ENCODE peak calls at places on chromosomes 2 and 18, in ten cellular contexts. I is lower leg skin, O is DND-41, G is H7, F is foreskin fibroblast, Q is colonic mucosa, D is BJ, A is transverse colon, X is Panc1, S is iPS DF 6.9. Y is an unnamed sample.

GRCh38 chr2:216287251-216287650 is 85.0 kb downstream of the MARCHF4 start:
- DNase-seq in I (no peak), O (no peak), G (no peak), F (no peak), Q (no peak), D (no peak), A (no peak), X (no peak), S (no peak), Y (no peak)

GRCh38 chr2:171523339-171523931 is 1.2 kb downstream of the CYBRD1 start:
- DNase-seq in I (peak), O (peak), G (peak), F (peak), Q (peak), D (no peak), A (peak), X (no peak), S (peak), Y (peak)

GRCh38 chr2:206084468-206084869 is 1.5 kb downstream of the INO80D start:
- DNase-seq in I (peak), O (peak), G (peak), F (peak), Q (peak), D (peak), A (peak), X (peak), S (no peak), Y (peak)

GRCh38 chr18:24214144-24214543 is 75.3 kb downstream of the CABYR start:
- DNase-seq in I (no peak), O (no peak), G (peak), F (no peak), Q (no peak), D (no peak), A (no peak), X (no peak), S (no peak), Y (no peak)

GRCh38 chr18:2070636-2071035 is 500.7 kb downstream of the METTL4 start:
- DNase-seq in I (no peak), O (no peak), G (no peak), F (no peak), Q (no peak), D (no peak), A (no peak), X (no peak), S (no peak), Y (no peak)

GRCh38 chr18:79690586-79691482 is 11.2 kb downstream of the CTDP1 start:
- DNase-seq in I (no peak), O (no peak), G (peak), F (no peak), Q (no peak), D (no peak), A (no peak), X (no peak), S (no peak), Y (no peak)

GRCh38 chr2:9807056-9807455 is 36.2 kb upstream of the TAF1B start:
- DNase-seq in I (no peak), O (no peak), G (peak), F (no peak), Q (no peak), D (no peak), A (no peak), X (no peak), S (no peak), Y (no peak)

GRCh38 chr2:27798948-27799645 is 27.6 kb downstream of the MRPL33 start:
- DNase-seq in I (peak), O (no peak), G (no peak), F (peak), Q (no peak), D (peak), A (peak), X (peak), S (peak), Y (peak)

GRCh38 chr2:230872968-230873669 is 8.4 kb downstream of the ITM2C start:
- DNase-seq in I (no peak), O (no peak), G (no peak), F (no peak), Q (no peak), D (no peak), A (peak), X (no peak), S (no peak), Y (no peak)

GRCh38 chr18:697771-698170 is 14.7 kb downstream of the ENOSF1 start:
- DNase-seq in I (no peak), O (no peak), G (no peak), F (no peak), Q (no peak), D (no peak), A (no peak), X (no peak), S (no peak), Y (no peak)

GRCh38 chr2:122263746-122264145 is 508.3 kb downstream of the TSN start:
- DNase-seq in I (no peak), O (no peak), G (no peak), F (no peak), Q (no peak), D (no peak), A (no peak), X (no peak), S (no peak), Y (no peak)

GRCh38 chr2:179336782-179337534 is 72.3 kb upstream of the SESTD1 start:
- DNase-seq in I (peak), O (no peak), G (peak), F (peak), Q (no peak), D (peak), A (no peak), X (no peak), S (no peak), Y (peak)

GRCh38 chr2:186303091-186303490 is 183.0 kb upstream of the ZC3H15 start:
- DNase-seq in I (no peak), O (no peak), G (no peak), F (no peak), Q (no peak), D (no peak), A (no peak), X (no peak), S (no peak), Y (no peak)

GRCh38 chr2:150971910-150972309 is 289.8 kb downstream of the RBM43 start:
- DNase-seq in I (no peak), O (no peak), G (no peak), F (no peak), Q (no peak), D (no peak), A (no peak), X (no peak), S (no peak), Y (no peak)

GRCh38 chr2:213885485-213885884 is 525.4 kb upstream of the VWC2L start:
- DNase-seq in I (no peak), O (no peak), G (no peak), F (no peak), Q (no peak), D (no peak), A (no peak), X (no peak), S (no peak), Y (no peak)

GRCh38 chr18:8749492-8749891 is 44.1 kb downstream of the MTCL1 start:
- DNase-seq in I (no peak), O (no peak), G (no peak), F (no peak), Q (peak), D (no peak), A (no peak), X (no peak), S (no peak), Y (no peak)

GRCh38 chr18:78973357-78974083 is 6.1 kb upstream of the SALL3 start:
- DNase-seq in I (no peak), O (no peak), G (peak), F (no peak), Q (no peak), D (no peak), A (no peak), X (no peak), S (no peak), Y (no peak)

GRCh38 chr2:37615808-37616673 is 55.4 kb downstream of the CDC42EP3 start:
- DNase-seq in I (no peak), O (peak), G (no peak), F (no peak), Q (peak), D (no peak), A (peak), X (no peak), S (no peak), Y (no peak)
- H3K4me3 ChIP-seq in I (no peak), O (no peak), G (no peak), F (no peak), Q (no peak), D (no peak), A (no peak), X (no peak), S (no peak), Y (no peak)

DNA sequence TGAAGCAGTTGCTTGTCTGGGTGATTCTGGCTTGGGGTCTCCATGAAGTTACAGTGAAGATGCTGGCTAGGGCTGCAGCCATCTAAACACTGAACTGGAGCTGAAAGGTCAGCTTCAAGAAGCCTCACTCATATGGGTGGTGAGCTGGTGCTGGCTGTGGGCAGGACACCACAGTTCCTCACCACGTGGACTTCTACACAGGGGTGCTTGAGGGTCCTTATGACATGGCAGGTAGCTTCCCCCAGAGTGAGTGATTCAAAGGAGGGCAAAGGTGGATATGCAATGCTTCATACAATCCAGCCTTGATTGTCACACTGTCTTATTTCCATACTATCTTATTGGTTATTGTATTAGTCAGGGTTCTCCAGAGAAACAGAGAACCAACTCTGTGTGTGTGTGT is 6.0 kb downstream of the CD302 start:
- DNase-seq in I (no peak), O (no peak), G (no peak), F (no peak), Q (no peak), D (no peak), A (no peak), X (no peak), S (no peak), Y (no peak)
- H3K4me3 ChIP-seq in I (no peak), O (no peak), G (no peak), F (no peak), Q (no peak), D (no peak), A (no peak), X (no peak), S (no peak), Y (no peak)

DNA sequence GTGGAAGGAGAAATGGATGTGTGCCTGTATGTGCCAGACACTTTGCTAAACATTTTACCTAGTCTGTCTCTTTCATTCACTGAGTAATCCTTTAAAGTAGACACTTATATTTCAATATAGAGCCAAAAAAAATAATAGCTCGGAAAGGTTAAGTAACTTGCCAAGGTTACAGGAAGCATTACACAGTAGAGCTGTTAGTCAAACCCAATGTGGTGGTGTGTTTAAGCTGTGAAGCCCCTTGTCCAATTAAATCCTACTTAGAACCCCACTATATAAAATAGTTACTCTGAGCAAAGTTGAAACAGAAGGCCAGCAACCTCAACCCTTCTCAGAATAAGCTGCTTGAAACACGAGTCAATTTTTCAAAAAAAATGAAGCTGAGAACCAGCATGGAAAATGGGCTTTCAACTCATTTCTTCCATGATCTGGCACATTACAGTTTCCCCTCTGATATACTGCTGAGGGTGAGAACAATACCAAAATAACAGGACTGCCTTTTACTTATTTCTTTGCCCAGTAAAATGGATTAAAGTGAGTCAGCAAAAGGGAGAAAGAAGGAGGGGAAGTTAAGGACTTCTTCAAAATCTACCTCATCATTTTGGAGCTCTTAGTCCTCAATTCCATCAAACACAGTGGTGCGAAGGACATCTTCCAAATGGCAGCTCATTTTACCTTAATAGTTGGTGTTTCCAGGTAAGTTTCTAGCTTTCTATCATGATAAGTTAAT is 7.9 kb downstream of the RDH14 start:
- DNase-seq in I (no peak), O (no peak), G (no peak), F (no peak), Q (no peak), D (no peak), A (no peak), X (no peak), S (no peak), Y (peak)
- H3K4me3 ChIP-seq in I (no peak), O (no peak), G (no peak), F (no peak), Q (no peak), D (no peak), A (no peak), X (no peak), S (no peak), Y (no peak)

GRCh38 chr2:166360426-166360825 is 15.3 kb downstream of the SCN9A start:
- DNase-seq in I (no peak), O (no peak), G (no peak), F (no peak), Q (no peak), D (no peak), A (no peak), X (no peak), S (no peak), Y (no peak)

GRCh38 chr2:166357068-166357949 is 18.4 kb downstream of the SCN9A start:
- DNase-seq in I (no peak), O (no peak), G (no peak), F (no peak), Q (no peak), D (no peak), A (no peak), X (no peak), S (no peak), Y (no peak)

GRCh38 chr2:166361351-166362153 is 14.2 kb downstream of the SCN9A start:
- DNase-seq in I (no peak), O (no peak), G (no peak), F (no peak), Q (no peak), D (no peak), A (no peak), X (no peak), S (no peak), Y (peak)

GRCh38 chr2:166364476-166365161 is 11.1 kb downstream of the SCN9A start:
- DNase-seq in I (no peak), O (no peak), G (no peak), F (no peak), Q (no peak), D (no peak), A (no peak), X (no peak), S (no peak), Y (no peak)

DNA sequence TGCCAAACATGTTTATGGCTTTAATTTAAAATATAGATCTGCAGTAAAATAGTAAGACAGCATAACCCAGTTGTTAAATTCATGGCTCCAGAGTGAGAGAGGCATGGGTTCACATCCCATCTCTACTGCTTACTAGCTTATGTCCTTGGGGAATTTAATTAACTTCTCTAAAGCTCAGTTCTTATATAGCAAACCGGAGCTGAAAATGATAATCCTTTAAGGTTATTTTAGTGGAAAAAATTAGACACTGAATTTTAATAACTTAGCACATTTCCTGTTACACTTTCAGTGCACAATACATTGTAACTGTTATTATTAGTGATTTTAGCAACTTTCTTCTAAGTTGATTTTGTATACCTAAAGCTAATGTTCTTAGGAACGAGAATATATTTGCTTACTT is 14.8 kb downstream of the SCN9A start:
- DNase-seq in I (no peak), O (no peak), G (no peak), F (no peak), Q (no peak), D (no peak), A (no peak), X (no peak), S (no peak), Y (no peak)
- H3K4me3 ChIP-seq in I (no peak), O (no peak), G (no peak), F (no peak), Q (no peak), D (no peak), A (no peak), X (no peak), S (no peak), Y (no peak)

GRCh38 chr2:98869272-98869641 is 66.8 kb downstream of the CRACDL start:
- DNase-seq in I (peak), O (no peak), G (peak), F (no peak), Q (peak), D (no peak), A (peak), X (no peak), S (no peak), Y (no peak)

GRCh38 chr2:98868548-98869271 is 67.3 kb downstream of the CRACDL start:
- DNase-seq in I (no peak), O (no peak), G (peak), F (no peak), Q (peak), D (no peak), A (peak), X (no peak), S (no peak), Y (no peak)

GRCh38 chr2:98870516-98871158 is 65.4 kb downstream of the CRACDL start:
- DNase-seq in I (no peak), O (no peak), G (peak), F (no peak), Q (no peak), D (no peak), A (no peak), X (no peak), S (peak), Y (no peak)

GRCh38 chr2:98871506-98871905 is 64.5 kb downstream of the CRACDL start:
- DNase-seq in I (no peak), O (no peak), G (no peak), F (no peak), Q (no peak), D (no peak), A (no peak), X (no peak), S (no peak), Y (no peak)

GRCh38 chr2:98869868-98870267 is 66.2 kb downstream of the CRACDL start:
- DNase-seq in I (peak), O (no peak), G (no peak), F (no peak), Q (peak), D (no peak), A (peak), X (no peak), S (no peak), Y (no peak)
- H3K4me3 ChIP-seq in I (no peak), O (no peak), G (no peak), F (no peak), Q (peak), D (no peak), A (no peak), X (no peak), S (no peak), Y (no peak)

Y was measured in astrocyte of the spinal cord.